ENCODE peak calls at places on chromosome 17, in nine cellular contexts. L is vagina, X is kidney epithelial cell, U is choroid plexus epithelial cell, I is AG10803, G is epithelial cell of esophagus, A is LNCaP clone FGC, N is left lung, T is cardiac muscle cell. Z is an unnamed sample.

GRCh38 chr17:80286638-80286960 is 25.9 kb downstream of the RNF213 start:
- DNase-seq in L (no peak), X (no peak), U (no peak), I (no peak), G (no peak), A (no peak), N (peak; percentile 37), T (no peak), Z (no peak)

GRCh38 chr17:79461041-79461440 is 149.8 kb downstream of the RBFOX3 start:
- DNase-seq in L (no peak), X (no peak), U (peak; percentile 3), I (peak; percentile 34), G (no peak), A (no peak), N (no peak), T (no peak), Z (no peak)

GRCh38 chr17:30344283-30345088 is 10.6 kb upstream of the TMIGD1 start:
- DNase-seq in L (no peak), X (no peak), U (peak; percentile 87), I (peak; percentile 67), G (peak; percentile 75), A (peak; percentile 96), N (peak; percentile 79), T (peak; percentile 97), Z (no peak)

GRCh38 chr17:34706029-34706428 is 126.6 kb downstream of the TMEM132E start:
- DNase-seq in L (no peak), X (no peak), U (peak; percentile 10), I (no peak), G (peak; percentile 8), A (no peak), N (no peak), T (peak; percentile 30), Z (no peak)

GRCh38 chr17:19327039-19327776 is 35.3 kb downstream of the B9D1 start:
- DNase-seq in L (no peak), X (peak; percentile 93), U (peak; percentile 89), I (peak; percentile 94), G (peak; percentile 86), A (no peak), N (peak; percentile 43), T (peak; percentile 82), Z (peak; percentile 66)

GRCh38 chr17:1830288-1830687 is 483 bp downstream of the RPA1 start:
- DNase-seq in L (no peak), X (no peak), U (peak; percentile 10), I (no peak), G (peak; percentile 44), A (no peak), N (no peak), T (peak; percentile 4), Z (no peak)

GRCh38 chr17:77884019-77884418 is 74.5 kb upstream of the TNRC6C start:
- DNase-seq in L (no peak), X (no peak), U (no peak), I (no peak), G (no peak), A (no peak), N (peak; percentile 67), T (peak; percentile 29), Z (no peak)

GRCh38 chr17:30113213-30113612 is 3.4 kb upstream of the NSRP1 start:
- DNase-seq in L (no peak), X (no peak), U (no peak), I (no peak), G (peak; percentile 35), A (peak; percentile 84), N (no peak), T (no peak), Z (no peak)

GRCh38 chr17:30095507-30096244 is 20.9 kb upstream of the NSRP1 start:
- DNase-seq in L (no peak), X (peak; percentile 54), U (peak; percentile 90), I (peak; percentile 79), G (peak; percentile 79), A (peak; percentile 51), N (no peak), T (peak; percentile 84), Z (peak; percentile 49)

GRCh38 chr17:557371-557770 is 157.3 kb downstream of the VPS53 start:
- DNase-seq in L (no peak), X (no peak), U (peak; percentile 56), I (peak; percentile 16), G (no peak), A (no peak), N (no peak), T (no peak), Z (no peak)

GRCh38 chr17:65131946-65132345 is 5.2 kb upstream of the RGS9 start:
- DNase-seq in L (no peak), X (no peak), U (peak; percentile 50), I (peak; percentile 82), G (peak; percentile 64), A (no peak), N (no peak), T (no peak), Z (peak; percentile 87)

GRCh38 chr17:28849281-28849680 is 5.5 kb upstream of the ERAL1 start:
- DNase-seq in L (no peak), X (no peak), U (peak; percentile 14), I (no peak), G (peak; percentile 18), A (no peak), N (no peak), T (no peak), Z (no peak)

GRCh38 chr17:55743103-55743679 is 7.7 kb upstream of the PCTP start:
- DNase-seq in L (no peak), X (peak; percentile 63), U (peak; percentile 15), I (no peak), G (peak; percentile 90), A (peak; percentile 46), N (peak; percentile 21), T (no peak), Z (no peak)

GRCh38 chr17:39223907-39224777 is 1.6 kb downstream of the STAC2 start:
- DNase-seq in L (no peak), X (no peak), U (no peak), I (no peak), G (no peak), A (no peak), N (no peak), T (no peak), Z (no peak)
- H3K4me3 ChIP-seq in L (peak overlapping the region; percentile 51), X (no peak overlapping the region), U (no peak overlapping the region), I (no peak overlapping the region), G (no peak overlapping the region), A (no peak overlapping the region), N (no peak overlapping the region), T (no peak overlapping the region), Z (no peak overlapping the region)

GRCh38 chr17:76735006-76735405 is 2.1 kb downstream of the SRSF2 start:
- DNase-seq in L (no peak), X (no peak), U (peak; percentile 65), I (no peak), G (peak; percentile 50), A (no peak), N (no peak), T (peak; percentile 47), Z (no peak)

GRCh38 chr17:76737082-76737675 is at the start of gene SRSF2:
- DNase-seq in L (peak; percentile 99), X (peak; percentile 76), U (peak; percentile 99), I (peak; percentile 98), G (peak; percentile 99), A (peak; percentile 90), N (peak; percentile 99), T (peak; percentile 99), Z (peak; percentile 93)

GRCh38 chr17:76737676-76738467 is at the start of gene MFSD11:
- DNase-seq in L (no peak), X (no peak), U (peak; percentile 97), I (peak; percentile 94), G (peak; percentile 95), A (peak; percentile 77), N (peak; percentile 98), T (peak; percentile 97), Z (peak; percentile 75)

GRCh38 chr17:76735586-76736348 is 1.4 kb downstream of the SRSF2 start:
- DNase-seq in L (no peak), X (no peak), U (no peak), I (no peak), G (no peak), A (no peak), N (no peak), T (no peak), Z (no peak)

DNA sequence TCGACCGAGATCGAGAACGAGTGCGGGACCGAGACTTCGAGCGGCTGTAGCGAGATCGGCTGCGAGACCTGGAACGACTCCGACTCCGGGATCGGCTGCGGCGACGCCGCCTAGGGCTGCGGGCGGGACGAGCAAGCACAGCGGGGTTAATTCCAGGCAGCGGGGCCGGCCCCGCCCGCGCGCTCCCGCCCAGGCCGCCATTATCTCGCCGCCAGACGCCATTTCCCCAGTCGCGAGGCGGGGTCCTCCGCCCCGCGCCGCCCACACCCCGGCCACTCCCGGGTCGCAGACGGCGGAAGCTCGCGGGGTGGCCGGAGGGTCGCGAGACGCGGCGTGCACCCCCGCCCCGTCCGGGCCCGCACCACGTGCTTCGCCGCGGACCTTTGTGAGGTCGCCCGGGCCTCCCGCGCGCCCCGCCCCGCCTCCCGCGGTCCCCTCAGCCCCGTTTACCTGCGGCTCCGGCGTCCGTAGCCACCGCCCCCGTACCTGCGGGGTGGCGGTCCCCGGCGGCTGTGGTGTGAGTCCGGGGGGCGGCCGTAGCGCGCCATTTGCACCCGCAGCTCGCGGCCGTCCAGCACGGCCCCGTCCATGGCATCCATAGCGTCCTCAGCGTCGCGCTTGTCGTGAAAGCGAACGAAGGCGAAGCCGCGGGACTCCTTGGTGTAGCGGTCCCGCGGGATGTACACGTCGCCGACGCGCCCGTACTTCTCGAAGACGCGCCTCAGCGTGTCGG is 616 bp downstream of the SRSF2 start:
- DNase-seq in L (no peak), X (no peak), U (peak; percentile 73), I (peak; percentile 73), G (peak; percentile 68), A (peak; percentile 45), N (peak; percentile 94), T (peak; percentile 80), Z (no peak)
- TF ChIP-seq CTCF in L (no peak), X (no peak), U (peak; percentile 36), I (peak; percentile 35), G (peak; percentile 17), A (peak; percentile 25), N (no peak), T (peak; percentile 30), Z (no peak)

DNA sequence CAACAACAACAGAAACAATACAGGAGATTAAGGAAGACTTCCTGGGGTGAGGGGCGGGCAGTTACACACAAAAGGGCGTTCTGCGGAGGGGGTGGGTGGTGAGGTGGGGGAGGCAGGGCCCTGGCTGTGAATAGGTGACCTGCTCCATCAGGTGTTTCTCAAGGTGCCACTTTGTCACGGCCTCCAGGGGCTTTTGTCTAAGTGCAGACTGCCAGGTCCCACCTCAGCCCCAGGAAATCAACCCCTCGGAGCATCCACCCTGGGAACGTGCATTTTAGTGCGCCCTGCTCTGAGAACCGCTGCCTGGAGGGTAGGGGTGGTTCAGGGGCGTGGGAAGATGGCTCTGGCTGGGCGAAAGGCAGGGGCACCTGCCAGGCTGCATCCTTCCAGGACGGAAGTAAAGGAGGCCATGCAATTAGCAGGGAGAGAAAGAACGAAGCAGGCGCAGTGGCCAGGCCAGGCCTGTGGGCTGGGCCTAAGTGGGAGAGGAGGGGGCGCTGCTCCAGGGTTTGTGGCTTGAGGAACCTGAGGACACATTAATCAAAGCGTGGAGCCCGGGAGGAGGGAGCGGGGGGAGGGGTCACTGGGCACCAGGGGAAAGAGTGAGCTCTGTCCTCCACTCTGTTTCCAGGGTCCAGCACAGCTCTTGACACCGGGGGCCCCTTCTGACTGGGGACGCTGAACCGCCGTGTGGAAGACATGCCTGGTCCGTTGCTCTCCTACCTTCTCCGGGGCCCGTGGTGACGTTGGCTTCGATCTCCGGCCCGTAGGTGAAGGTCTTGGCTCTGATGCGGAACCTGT is 49.4 kb upstream of the CDC42EP4 start:
- DNase-seq in L (no peak), X (no peak), U (no peak), I (no peak), G (no peak), A (no peak), N (no peak), T (no peak), Z (no peak)
- H3K4me3 ChIP-seq in L (no peak overlapping the region), X (no peak overlapping the region), U (no peak overlapping the region), I (no peak overlapping the region), G (no peak overlapping the region), A (no peak overlapping the region), N (no peak overlapping the region), T (no peak overlapping the region), Z (no peak overlapping the region)

GRCh38 chr17:76458580-76459490 is 5.9 kb upstream of the UBE2O start:
- DNase-seq in L (no peak), X (no peak), U (peak; percentile 82), I (peak; percentile 54), G (peak; percentile 71), A (no peak), N (no peak), T (peak; percentile 69), Z (no peak)
- TF ChIP-seq CTCF in L (no peak), X (peak; percentile 77), U (peak; percentile 86), I (peak; percentile 69), G (peak; percentile 67), A (peak; percentile 58), N (peak; percentile 22), T (peak; percentile 68), Z (peak; percentile 75)

Z was measured in AG09309.